ENCODE peak calls at places on chromosomes 1 and 21, in five cellular contexts. J, S, B, A and M are unnamed samples.

GRCh38 chr1:44013949-44014348 is 17.3 kb downstream of the SLC6A9 start:
- DNase-seq in J (no peak), S (no peak), B (no peak), A (no peak), M (no peak)

GRCh38 chr1:215651867-215652266 is 84.8 kb downstream of the KCTD3 start:
- DNase-seq in J (no peak), S (no peak), B (no peak), A (no peak), M (no peak)

GRCh38 chr1:113283914-113284313 is 106.4 kb upstream of the MAGI3 start:
- DNase-seq in J (no peak), S (no peak), B (no peak), A (no peak), M (no peak)

GRCh38 chr1:163071381-163072255 is 2.5 kb downstream of the RGS4 start:
- DNase-seq in J (peak; percentile 3), S (no peak), B (peak; percentile 30), A (peak; percentile 60), M (peak; percentile 44)

GRCh38 chr1:222064388-222065201 is 322.7 kb upstream of the DUSP10 start:
- DNase-seq in J (no peak), S (no peak), B (no peak), A (no peak), M (no peak)

GRCh38 chr1:109793486-109794318 is 30.0 kb upstream of the EPS8L3 start:
- DNase-seq in J (no peak), S (no peak), B (no peak), A (peak; percentile 75), M (peak; percentile 58)

GRCh38 chr1:93324486-93325464 is 20.9 kb upstream of the DR1 start:
- DNase-seq in J (no peak), S (no peak), B (no peak), A (no peak), M (no peak)

GRCh38 chr1:48679107-48679506 is 97.6 kb downstream of the BEND5 start:
- DNase-seq in J (no peak), S (no peak), B (no peak), A (no peak), M (no peak)

GRCh38 chr1:43541721-43542401 is 11.2 kb downstream of the PTPRF start:
- DNase-seq in J (no peak), S (no peak), B (peak; percentile 46), A (no peak), M (no peak)

GRCh38 chr1:200354243-200354642 is 55.6 kb downstream of the ZNF281 start:
- DNase-seq in J (no peak), S (peak; percentile 44), B (no peak), A (no peak), M (no peak)

GRCh38 chr1:19310720-19311502 is 1.0 kb downstream of the AKR7A2 start:
- DNase-seq in J (no peak), S (no peak), B (peak; percentile 22), A (peak; percentile 38), M (peak; percentile 54)

GRCh38 chr1:172845371-172845770 is 186.5 kb downstream of the FASLG start:
- DNase-seq in J (no peak), S (no peak), B (no peak), A (peak; percentile 18), M (no peak)

GRCh38 chr21:38824124-38824822 is 18.5 kb downstream of the ETS2 start:
- DNase-seq in J (no peak), S (no peak), B (peak; percentile 95), A (no peak), M (no peak)
- TF ChIP-seq EP300 in J (no peak), S (no peak), B (peak; percentile 86), A (no peak), M (no peak)

GRCh38 chr1:229651546-229651945 is 25.5 kb downstream of the URB2 start:
- DNase-seq in J (no peak), S (no peak), B (no peak), A (no peak), M (no peak)
- H3K4me3 ChIP-seq in J (no peak overlapping the region), S (no peak overlapping the region), B (no peak overlapping the region), A (no peak overlapping the region), M (no peak overlapping the region)

GRCh38 chr1:22932803-22933470 is 39.7 kb downstream of the LACTBL1 start:
- DNase-seq in J (no peak), S (no peak), B (no peak), A (no peak), M (no peak)
- TF ChIP-seq JUND in J (no peak), S (no peak), B (no peak), A (no peak), M (no peak)

GRCh38 chr1:151436985-151437384 is 22.3 kb downstream of the POGZ start:
- DNase-seq in J (no peak), S (no peak), B (no peak), A (no peak), M (no peak)
- TF ChIP-seq EP300 in J (no peak), S (no peak), B (no peak), A (no peak), M (no peak)

DNA sequence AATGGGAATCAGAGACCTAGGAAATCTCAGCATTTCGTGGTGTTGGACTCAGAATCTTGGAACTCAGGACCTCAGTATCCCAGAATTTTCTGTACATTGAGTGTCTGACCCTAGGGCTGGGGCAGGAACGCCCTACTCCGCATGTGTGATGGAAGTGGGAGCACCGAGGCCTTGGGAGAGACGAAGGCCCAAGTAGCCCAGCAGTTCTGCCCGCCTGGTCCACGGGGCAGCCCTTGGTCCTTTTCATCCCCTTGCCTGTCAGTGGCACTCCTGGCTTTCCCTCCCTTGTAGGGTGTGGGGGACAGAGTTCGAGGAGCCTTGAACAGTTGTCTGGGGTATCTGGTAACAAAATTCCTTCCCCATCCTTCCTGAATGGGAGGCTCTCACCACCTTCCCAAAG is 10.2 kb downstream of the A3GALT2 start:
- DNase-seq in J (no peak), S (no peak), B (no peak), A (no peak), M (no peak)
- H3K4me3 ChIP-seq in J (no peak overlapping the region), S (no peak overlapping the region), B (no peak overlapping the region), A (no peak overlapping the region), M (no peak overlapping the region)

DNA sequence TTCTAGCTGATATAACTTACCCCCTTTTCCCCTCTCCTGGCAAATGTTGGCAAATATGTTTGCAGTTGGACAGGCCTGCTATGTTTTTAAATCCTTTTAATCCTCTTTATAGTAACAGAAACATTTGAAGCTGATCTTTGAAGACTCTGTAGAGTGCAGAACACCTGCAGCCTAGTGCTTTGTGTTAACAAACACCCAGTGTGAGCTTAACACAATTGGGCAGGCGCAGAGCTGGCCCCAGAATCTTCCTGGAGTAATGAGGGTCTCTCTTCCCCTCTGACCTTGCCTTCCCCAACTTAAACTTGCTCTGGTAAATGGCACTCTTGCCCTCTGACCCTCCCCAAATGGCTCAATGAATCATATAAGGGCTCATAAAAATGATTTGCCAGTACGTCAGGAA is 247.9 kb upstream of the LYPLAL1 start:
- DNase-seq in J (no peak), S (no peak), B (no peak), A (no peak), M (no peak)
- TF ChIP-seq JUND in J (no peak), S (no peak), B (no peak), A (no peak), M (no peak)

DNA sequence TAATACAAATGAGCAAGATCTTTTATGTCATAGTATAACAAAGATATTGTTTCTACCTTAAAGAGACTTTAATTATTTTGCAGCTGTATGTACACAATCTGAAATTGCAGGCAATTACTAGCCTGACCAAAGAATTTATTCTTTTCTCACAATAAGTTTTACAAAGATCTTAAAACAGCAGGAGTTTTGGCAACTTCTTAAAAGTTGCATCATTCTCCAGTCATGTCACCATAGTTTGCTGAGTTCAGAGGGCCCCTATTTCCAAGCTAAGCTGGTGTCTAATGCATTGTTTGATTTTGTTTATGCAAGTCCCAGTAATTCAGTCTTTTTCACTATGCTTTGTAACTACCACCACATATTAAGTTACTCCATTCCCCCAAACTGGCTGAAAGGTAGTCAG is 114.8 kb downstream of the DNAH14 start:
- DNase-seq in J (no peak), S (no peak), B (peak; percentile 1), A (no peak), M (no peak)
- TF ChIP-seq EP300 in J (no peak), S (no peak), B (no peak), A (no peak), M (no peak)

DNA sequence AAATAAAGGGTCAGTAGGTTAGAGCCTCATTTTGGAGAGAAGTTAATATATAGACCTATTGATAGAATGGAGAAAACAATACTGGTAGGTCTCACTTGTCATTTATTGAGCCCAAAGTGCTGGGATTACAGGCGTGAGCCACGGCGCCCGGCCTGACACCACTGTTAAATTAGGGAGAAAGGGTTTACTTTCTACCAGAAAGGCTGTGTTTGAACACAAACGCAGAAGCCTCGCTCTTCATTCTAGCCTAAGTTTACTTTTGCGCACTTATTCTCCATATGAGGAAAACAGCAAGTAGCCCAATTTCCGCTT is 710 bp upstream of the PRPF3 start:
- DNase-seq in J (no peak), S (no peak), B (no peak), A (no peak), M (no peak)
- H3K4me3 ChIP-seq in J (peak overlapping the region; percentile 77), S (peak overlapping the region; percentile 85), B (peak overlapping the region; percentile 92), A (peak overlapping the region; percentile 92), M (peak overlapping the region; percentile 76)

DNA sequence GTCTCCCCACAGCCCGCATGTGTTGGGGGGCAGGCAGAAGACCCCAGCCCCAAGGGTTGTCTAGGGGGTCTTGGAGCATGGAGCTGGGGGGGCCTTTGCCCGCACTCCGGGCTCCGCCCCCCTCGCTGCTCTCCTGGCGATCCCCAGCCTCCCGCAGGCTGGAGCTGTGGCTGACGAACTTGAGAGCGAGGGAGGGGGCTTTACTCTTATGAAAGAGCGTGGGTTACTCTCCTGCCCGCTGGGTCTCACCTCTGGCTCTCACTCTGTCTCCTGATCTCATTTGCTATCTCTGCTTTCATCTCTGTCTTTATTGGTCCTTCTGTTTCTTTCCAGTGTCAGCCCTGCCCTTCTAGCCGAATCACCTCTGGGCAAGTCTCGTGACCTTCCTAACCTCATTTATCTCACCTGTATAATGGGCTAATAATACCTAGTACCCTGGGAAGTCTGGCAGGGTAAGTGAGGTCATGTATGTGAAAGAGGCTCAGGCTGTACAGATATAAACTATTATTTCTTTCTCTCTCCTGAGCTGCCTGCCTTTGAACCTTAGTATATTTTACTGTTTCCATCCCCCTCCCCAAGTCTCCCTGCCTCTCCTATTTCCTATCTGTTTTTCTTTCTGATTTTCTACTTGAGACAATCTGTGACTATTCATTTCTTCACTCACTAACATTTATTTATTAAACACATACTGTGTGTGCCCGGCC is 721 bp downstream of the EFNA4 start:
- DNase-seq in J (no peak), S (no peak), B (peak; percentile 40), A (peak; percentile 65), M (peak; percentile 83)
- TF ChIP-seq JUND in J (no peak), S (no peak), B (no peak), A (no peak), M (no peak)